ENCODE peak calls at places on chromosomes 3 and 15, in nine cellular contexts. One of them, this sample, is unnamed.

GRCh38 chr3:27614592-27614991 is 107.5 kb downstream of the EOMES start:
- DNase-seq in T-helper 1 cell: no peak
- DNase-seq in GM13976: no peak
- DNase-seq in stimulated activated CD4-positive, alpha-beta T cell treated with anti-CD3 and anti-CD28 coated beads, Interleukin-15, amount 100 ng/mL, for 1 hour: no peak
- DNase-seq in GM03348: no peak
- DNase-seq in G401: no peak
- DNase-seq in ACHN: no peak
- DNase-seq in HEK293T: no peak
- DNase-seq in right cardiac atrium: no peak
- DNase-seq in this sample: no peak

GRCh38 chr3:111589303-111590095 is 5.6 kb downstream of the ZBED2 start:
- DNase-seq in ACHN: peak
- DNase-seq in T-helper 1 cell: no peak
- DNase-seq in G401: no peak
- DNase-seq in GM13976: no peak
- DNase-seq in stimulated activated CD4-positive, alpha-beta T cell treated with anti-CD3 and anti-CD28 coated beads, Interleukin-15, amount 100 ng/mL, for 1 hour: no peak
- DNase-seq in GM03348: no peak
- DNase-seq in HEK293T: no peak
- DNase-seq in right cardiac atrium: no peak
- DNase-seq in this sample: no peak

GRCh38 chr3:184129012-184129411 is 6.1 kb upstream of the EIF2B5 start:
- DNase-seq in ACHN: peak
- DNase-seq in right cardiac atrium: no peak
- DNase-seq in G401: no peak
- DNase-seq in HEK293T: peak
- DNase-seq in GM13976: peak
- DNase-seq in GM03348: peak
- DNase-seq in T-helper 1 cell: no peak
- DNase-seq in stimulated activated CD4-positive, alpha-beta T cell treated with anti-CD3 and anti-CD28 coated beads, Interleukin-15, amount 100 ng/mL, for 1 hour: no peak
- DNase-seq in this sample: peak

GRCh38 chr3:15063656-15064286 is 1.3 kb downstream of the MRPS25 start:
- DNase-seq in GM03348: no peak
- DNase-seq in HEK293T: no peak
- DNase-seq in T-helper 1 cell: no peak
- DNase-seq in right cardiac atrium: no peak
- DNase-seq in G401: no peak
- DNase-seq in stimulated activated CD4-positive, alpha-beta T cell treated with anti-CD3 and anti-CD28 coated beads, Interleukin-15, amount 100 ng/mL, for 1 hour: no peak
- DNase-seq in ACHN: no peak
- DNase-seq in GM13976: no peak
- DNase-seq in this sample: no peak

GRCh38 chr15:62277816-62278394 is 112.8 kb upstream of the C2CD4B start:
- DNase-seq in HEK293T: no peak
- DNase-seq in GM03348: no peak
- DNase-seq in G401: no peak
- DNase-seq in T-helper 1 cell: no peak
- DNase-seq in ACHN: no peak
- DNase-seq in right cardiac atrium: no peak
- DNase-seq in stimulated activated CD4-positive, alpha-beta T cell treated with anti-CD3 and anti-CD28 coated beads, Interleukin-15, amount 100 ng/mL, for 1 hour: no peak
- DNase-seq in GM13976: no peak
- DNase-seq in this sample: no peak

GRCh38 chr15:58562135-58562534 is 130.3 kb downstream of the LIPC start:
- DNase-seq in ACHN: no peak
- DNase-seq in right cardiac atrium: no peak
- DNase-seq in stimulated activated CD4-positive, alpha-beta T cell treated with anti-CD3 and anti-CD28 coated beads, Interleukin-15, amount 100 ng/mL, for 1 hour: no peak
- DNase-seq in HEK293T: no peak
- DNase-seq in G401: no peak
- DNase-seq in T-helper 1 cell: no peak
- DNase-seq in GM13976: no peak
- DNase-seq in GM03348: no peak
- DNase-seq in this sample: no peak

GRCh38 chr3:146187334-146187950 is 26.5 kb upstream of the PLOD2 start:
- DNase-seq in GM13976: no peak
- DNase-seq in ACHN: peak
- DNase-seq in GM03348: no peak
- DNase-seq in right cardiac atrium: no peak
- DNase-seq in T-helper 1 cell: no peak
- DNase-seq in G401: peak
- DNase-seq in stimulated activated CD4-positive, alpha-beta T cell treated with anti-CD3 and anti-CD28 coated beads, Interleukin-15, amount 100 ng/mL, for 1 hour: no peak
- DNase-seq in HEK293T: peak
- DNase-seq in this sample: no peak

GRCh38 chr3:30631237-30631961 is 25.0 kb downstream of the TGFBR2 start:
- DNase-seq in HEK293T: no peak
- DNase-seq in G401: no peak
- DNase-seq in ACHN: no peak
- DNase-seq in right cardiac atrium: no peak
- DNase-seq in T-helper 1 cell: peak
- DNase-seq in GM03348: no peak
- DNase-seq in GM13976: no peak
- DNase-seq in stimulated activated CD4-positive, alpha-beta T cell treated with anti-CD3 and anti-CD28 coated beads, Interleukin-15, amount 100 ng/mL, for 1 hour: no peak
- DNase-seq in this sample: peak

GRCh38 chr15:72086010-72086697 is 31.8 kb downstream of the MYO9A start:
- DNase-seq in T-helper 1 cell: no peak
- DNase-seq in GM03348: no peak
- DNase-seq in right cardiac atrium: peak
- DNase-seq in stimulated activated CD4-positive, alpha-beta T cell treated with anti-CD3 and anti-CD28 coated beads, Interleukin-15, amount 100 ng/mL, for 1 hour: no peak
- DNase-seq in GM13976: no peak
- DNase-seq in HEK293T: no peak
- DNase-seq in ACHN: no peak
- DNase-seq in G401: no peak
- DNase-seq in this sample: no peak

GRCh38 chr3:125591116-125591755 is 4.1 kb downstream of the OSBPL11 start:
- DNase-seq in stimulated activated CD4-positive, alpha-beta T cell treated with anti-CD3 and anti-CD28 coated beads, Interleukin-15, amount 100 ng/mL, for 1 hour: no peak
- DNase-seq in ACHN: no peak
- DNase-seq in T-helper 1 cell: no peak
- DNase-seq in HEK293T: no peak
- DNase-seq in G401: no peak
- DNase-seq in right cardiac atrium: no peak
- DNase-seq in GM03348: no peak
- DNase-seq in GM13976: no peak
- DNase-seq in this sample: no peak

GRCh38 chr3:38067508-38068233 is 28.7 kb downstream of the DLEC1 start:
- DNase-seq in HEK293T: no peak
- DNase-seq in GM03348: no peak
- DNase-seq in G401: no peak
- DNase-seq in right cardiac atrium: no peak
- DNase-seq in GM13976: no peak
- DNase-seq in T-helper 1 cell: no peak
- DNase-seq in stimulated activated CD4-positive, alpha-beta T cell treated with anti-CD3 and anti-CD28 coated beads, Interleukin-15, amount 100 ng/mL, for 1 hour: no peak
- DNase-seq in ACHN: no peak
- DNase-seq in this sample: no peak

GRCh38 chr3:78736863-78737262 is 1030.9 kb downstream of the ROBO1 start:
- DNase-seq in GM13976: no peak
- DNase-seq in G401: no peak
- DNase-seq in HEK293T: no peak
- DNase-seq in stimulated activated CD4-positive, alpha-beta T cell treated with anti-CD3 and anti-CD28 coated beads, Interleukin-15, amount 100 ng/mL, for 1 hour: no peak
- DNase-seq in GM03348: no peak
- DNase-seq in right cardiac atrium: no peak
- DNase-seq in T-helper 1 cell: no peak
- DNase-seq in ACHN: no peak
- DNase-seq in this sample: no peak

GRCh38 chr3:131072845-131073244 is 46.2 kb downstream of the NEK11 start:
- DNase-seq in GM03348: peak
- DNase-seq in HEK293T: no peak
- DNase-seq in G401: no peak
- DNase-seq in T-helper 1 cell: no peak
- DNase-seq in GM13976: no peak
- DNase-seq in stimulated activated CD4-positive, alpha-beta T cell treated with anti-CD3 and anti-CD28 coated beads, Interleukin-15, amount 100 ng/mL, for 1 hour: no peak
- DNase-seq in right cardiac atrium: peak
- DNase-seq in ACHN: no peak
- DNase-seq in this sample: peak

GRCh38 chr15:67240235-67241131 is 14.0 kb downstream of the AAGAB start:
- DNase-seq in GM13976: no peak
- DNase-seq in G401: peak
- DNase-seq in T-helper 1 cell: peak
- DNase-seq in ACHN: peak
- DNase-seq in HEK293T: no peak
- DNase-seq in GM03348: no peak
- DNase-seq in right cardiac atrium: no peak
- DNase-seq in stimulated activated CD4-positive, alpha-beta T cell treated with anti-CD3 and anti-CD28 coated beads, Interleukin-15, amount 100 ng/mL, for 1 hour: no peak
- DNase-seq in this sample: peak

GRCh38 chr3:149816986-149817385 is 4.0 kb downstream of the RNF13 start:
- DNase-seq in right cardiac atrium: no peak
- DNase-seq in T-helper 1 cell: no peak
- DNase-seq in GM13976: peak
- DNase-seq in G401: no peak
- DNase-seq in HEK293T: no peak
- DNase-seq in stimulated activated CD4-positive, alpha-beta T cell treated with anti-CD3 and anti-CD28 coated beads, Interleukin-15, amount 100 ng/mL, for 1 hour: no peak
- DNase-seq in GM03348: peak
- DNase-seq in ACHN: no peak
- DNase-seq in this sample: no peak

GRCh38 chr3:73136941-73137340 is 75.5 kb downstream of the EBLN2 start:
- DNase-seq in ACHN: no peak
- DNase-seq in G401: no peak
- DNase-seq in stimulated activated CD4-positive, alpha-beta T cell treated with anti-CD3 and anti-CD28 coated beads, Interleukin-15, amount 100 ng/mL, for 1 hour: no peak
- DNase-seq in GM13976: no peak
- DNase-seq in GM03348: no peak
- DNase-seq in right cardiac atrium: no peak
- DNase-seq in T-helper 1 cell: no peak
- DNase-seq in HEK293T: no peak
- DNase-seq in this sample: no peak

GRCh38 chr3:134630506-134630905 is 20.3 kb downstream of the KY start:
- DNase-seq in HEK293T: no peak
- DNase-seq in stimulated activated CD4-positive, alpha-beta T cell treated with anti-CD3 and anti-CD28 coated beads, Interleukin-15, amount 100 ng/mL, for 1 hour: no peak
- DNase-seq in GM13976: no peak
- DNase-seq in G401: no peak
- DNase-seq in right cardiac atrium: no peak
- DNase-seq in T-helper 1 cell: no peak
- DNase-seq in GM03348: no peak
- DNase-seq in ACHN: peak
- DNase-seq in this sample: no peak

GRCh38 chr15:60589253-60589652 is 110.3 kb upstream of the ICE2 start:
- DNase-seq in GM03348: no peak
- DNase-seq in GM13976: no peak
- DNase-seq in T-helper 1 cell: no peak
- DNase-seq in ACHN: no peak
- DNase-seq in G401: no peak
- DNase-seq in stimulated activated CD4-positive, alpha-beta T cell treated with anti-CD3 and anti-CD28 coated beads, Interleukin-15, amount 100 ng/mL, for 1 hour: no peak
- DNase-seq in HEK293T: no peak
- DNase-seq in right cardiac atrium: no peak
- DNase-seq in this sample: no peak

GRCh38 chr15:95669146-95669922 is 661.2 kb upstream of the NR2F2 start:
- DNase-seq in right cardiac atrium: no peak
- DNase-seq in ACHN: no peak
- DNase-seq in G401: no peak
- DNase-seq in GM13976: peak
- DNase-seq in stimulated activated CD4-positive, alpha-beta T cell treated with anti-CD3 and anti-CD28 coated beads, Interleukin-15, amount 100 ng/mL, for 1 hour: no peak
- DNase-seq in HEK293T: peak
- DNase-seq in GM03348: peak
- DNase-seq in T-helper 1 cell: no peak
- DNase-seq in this sample: peak

GRCh38 chr3:113844622-113845222 is 6.1 kb downstream of the GRAMD1C start:
- DNase-seq in GM03348: peak
- DNase-seq in G401: peak
- DNase-seq in stimulated activated CD4-positive, alpha-beta T cell treated with anti-CD3 and anti-CD28 coated beads, Interleukin-15, amount 100 ng/mL, for 1 hour: no peak
- DNase-seq in GM13976: peak
- DNase-seq in right cardiac atrium: no peak
- DNase-seq in ACHN: peak
- DNase-seq in HEK293T: peak
- DNase-seq in T-helper 1 cell: no peak
- DNase-seq in this sample: peak

This sample was measured in dermis microvascular lymphatic vessel endothelial cell.